ENCODE peak calls at places on chromosomes 12 and 14, in four cellular contexts. N, Y, A and U are unnamed samples.

GRCh38 chr14:50679674-50680073 is 11.6 kb upstream of the SAV1 start:
- DNase-seq in N (no peak), Y (no peak), A (no peak), U (no peak)

GRCh38 chr12:107134558-107134957 is 41.2 kb upstream of the CRY1 start:
- DNase-seq in A (peak; percentile 46), Y (no peak), N (no peak), U (no peak)

GRCh38 chr12:132525833-132526455 is 36.0 kb downstream of the FBRSL1 start:
- DNase-seq in Y (no peak), A (no peak), N (no peak), U (no peak)

GRCh38 chr12:104719700-104720345 is 238.3 kb downstream of the SLC41A2 start:
- DNase-seq in N (no peak), Y (no peak), A (no peak), U (no peak)

GRCh38 chr12:114820773-114821172 is 136.8 kb upstream of the TBX3 start:
- DNase-seq in A (no peak), Y (no peak), N (no peak), U (no peak)

GRCh38 chr12:131039551-131039950 is 85.8 kb downstream of the ADGRD1 start:
- DNase-seq in Y (no peak), N (no peak), A (no peak), U (no peak)

GRCh38 chr12:103728323-103728722 is 112.7 kb downstream of the NT5DC3 start:
- DNase-seq in Y (no peak), N (no peak), A (no peak), U (peak; percentile 20)

GRCh38 chr12:113700943-113701342 is 229.3 kb upstream of the LHX5 start:
- DNase-seq in N (no peak), A (no peak), Y (no peak), U (peak; percentile 58)

GRCh38 chr12:14656846-14657245 is 39.6 kb downstream of the GUCY2C start:
- DNase-seq in Y (no peak), A (no peak), N (no peak), U (no peak)

GRCh38 chr12:3973269-3973884 is 100.2 kb upstream of the PARP11 start:
- DNase-seq in A (no peak), Y (no peak), N (no peak), U (no peak)

GRCh38 chr14:22955702-22956575 is 951 bp downstream of the HAUS4 start:
- DNase-seq in Y (no peak), A (no peak), N (no peak), U (no peak)

GRCh38 chr14:73764406-73764805 is 50.2 kb upstream of the PNMA1 start:
- DNase-seq in Y (no peak), A (no peak), N (no peak), U (no peak)

GRCh38 chr12:94258593-94258992 is 110.2 kb downstream of the PLXNC1 start:
- DNase-seq in A (no peak), Y (no peak), N (no peak), U (no peak)

GRCh38 chr14:101072531-101072930 is 169.0 kb upstream of the RTL1 start:
- DNase-seq in Y (no peak), A (no peak), N (no peak), U (no peak)

GRCh38 chr12:123149828-123150272 is 1.0 kb downstream of the PITPNM2 start:
- DNase-seq in A (no peak), N (no peak), Y (no peak), U (no peak)

GRCh38 chr12:15200703-15201102 is 20.5 kb downstream of the RERG start:
- DNase-seq in A (no peak), Y (no peak), N (no peak), U (no peak)